ENCODE peak calls at places on chromosomes 6 and 20, in seven cellular contexts. C is fibroblast of lung, D is HepG2, F is GM23248, Z is A673, E is MM.1S, N is hepatocyte. P is an unnamed sample.

GRCh38 chr6:160750276-160750689 is 48.2 kb downstream of the PLG start:
- DNase-seq in C (no peak), D (peak; percentile 18), F (peak; percentile 43), Z (peak; percentile 14), E (no peak), N (peak; percentile 39), P (no peak)

GRCh38 chr6:150478651-150479498 is 110.1 kb downstream of the IYD start:
- DNase-seq in C (no peak), D (no peak), F (no peak), Z (no peak), E (no peak), N (no peak), P (peak; percentile 64)

GRCh38 chr6:137492771-137493217 is 1.4 kb downstream of the OLIG3 start:
- DNase-seq in C (no peak), D (no peak), F (no peak), Z (no peak), E (no peak), N (no peak), P (no peak)

GRCh38 chr6:39465539-39465938 is 143.0 kb upstream of the KCNK16 start:
- DNase-seq in C (no peak), D (no peak), F (no peak), Z (no peak), E (no peak), N (no peak), P (no peak)

GRCh38 chr6:141877275-141877983 is 255.3 kb upstream of the GJE1 start:
- DNase-seq in C (no peak), D (peak; percentile 57), F (no peak), Z (no peak), E (no peak), N (no peak), P (no peak)

GRCh38 chr6:52667572-52667971 is 3.3 kb upstream of the TMEM14A start:
- DNase-seq in C (no peak), D (no peak), F (no peak), Z (no peak), E (peak; percentile 68), N (no peak), P (no peak)

GRCh38 chr20:36203861-36204260 is 32.4 kb upstream of the AAR2 start:
- DNase-seq in C (no peak), D (no peak), F (no peak), Z (no peak), E (no peak), N (no peak), P (no peak)

GRCh38 chr20:3923818-3924217 is 34.6 kb downstream of the PANK2 start:
- DNase-seq in C (peak; percentile 66), D (no peak), F (peak; percentile 82), Z (peak; percentile 58), E (no peak), N (no peak), P (no peak)

GRCh38 chr6:39754493-39755115 is 29.4 kb upstream of the KIF6 start:
- DNase-seq in C (no peak), D (no peak), F (no peak), Z (no peak), E (no peak), N (no peak), P (no peak)

GRCh38 chr6:40727272-40727671 is 140.1 kb upstream of the LRFN2 start:
- DNase-seq in C (no peak), D (no peak), F (no peak), Z (peak; percentile 53), E (no peak), N (no peak), P (no peak)

GRCh38 chr20:40686434-40686882 is 2.6 kb downstream of the MAFB start:
- DNase-seq in C (no peak), D (no peak), F (peak; percentile 32), Z (no peak), E (no peak), N (no peak), P (peak; percentile 16)
- TF ChIP-seq EZH2 in C (no peak), D (no peak), F (no peak), Z (no peak), E (no peak), N (no peak), P (peak; percentile 41)

GRCh38 chr6:26595669-26596269 is 984 bp upstream of the ABT1 start:
- DNase-seq in C (peak; percentile 78), D (peak; percentile 91), F (peak; percentile 92), Z (peak; percentile 96), E (peak; percentile 89), N (peak; percentile 96), P (peak; percentile 88)
- TF ChIP-seq EZH2 in C (no peak), D (no peak), F (no peak), Z (no peak), E (no peak), N (no peak), P (no peak)

DNA sequence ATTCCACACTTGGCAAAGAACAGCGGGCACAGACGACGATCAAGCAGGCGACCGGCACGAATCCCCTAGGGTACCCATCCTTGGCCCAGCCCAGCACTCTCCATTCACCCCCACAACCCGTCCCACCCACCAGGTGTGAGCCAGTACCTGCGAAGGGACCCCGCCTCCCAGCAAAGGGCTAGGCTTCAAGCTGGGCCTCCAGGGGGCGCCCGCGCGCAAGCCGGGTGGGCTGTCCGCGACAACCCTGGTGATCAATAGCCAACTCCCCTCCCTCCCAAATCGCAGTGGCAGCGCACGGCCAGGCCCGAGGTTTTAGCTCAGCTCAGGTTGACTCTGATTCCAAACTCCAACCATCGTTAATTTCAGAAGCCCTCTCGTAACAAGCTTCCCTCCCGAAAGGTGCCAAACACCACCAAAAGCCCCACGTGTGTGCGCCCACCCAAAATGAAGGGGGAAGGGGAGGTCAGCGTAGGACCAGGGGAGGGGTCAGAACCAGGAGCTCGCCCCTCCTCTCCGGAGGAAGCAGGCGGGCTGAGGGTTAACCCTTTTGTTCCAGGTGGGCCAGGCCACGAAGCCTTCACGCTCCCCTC is 2.1 kb downstream of the SALL4 start:
- DNase-seq in C (peak; percentile 23), D (peak; percentile 48), F (peak; percentile 38), Z (peak; percentile 82), E (peak; percentile 41), N (peak; percentile 90), P (peak; percentile 62)
- TF ChIP-seq EZH2 in C (no peak), D (no peak), F (peak; percentile 38), Z (no peak), E (no peak), N (peak; percentile 4), P (no peak)

GRCh38 chr20:59231124-59231804 is 67.6 kb downstream of the ZNF831 start:
- DNase-seq in C (no peak), D (no peak), F (no peak), Z (no peak), E (no peak), N (no peak), P (no peak)
- TF ChIP-seq EZH2 in C (no peak), D (no peak), F (no peak), Z (no peak), E (no peak), N (no peak), P (no peak)

GRCh38 chr20:61765081-61765870 is 300.4 kb downstream of the TAF4 start:
- DNase-seq in C (no peak), D (no peak), F (no peak), Z (no peak), E (no peak), N (no peak), P (no peak)

GRCh38 chr20:61766921-61767610 is 298.6 kb downstream of the TAF4 start:
- DNase-seq in C (no peak), D (no peak), F (no peak), Z (no peak), E (no peak), N (no peak), P (no peak)

GRCh38 chr20:61764471-61765020 is 301.1 kb downstream of the TAF4 start:
- DNase-seq in C (no peak), D (no peak), F (no peak), Z (no peak), E (no peak), N (no peak), P (no peak)

GRCh38 chr20:61767776-61768494 is 297.7 kb downstream of the TAF4 start:
- DNase-seq in C (no peak), D (no peak), F (no peak), Z (no peak), E (no peak), N (no peak), P (no peak)

DNA sequence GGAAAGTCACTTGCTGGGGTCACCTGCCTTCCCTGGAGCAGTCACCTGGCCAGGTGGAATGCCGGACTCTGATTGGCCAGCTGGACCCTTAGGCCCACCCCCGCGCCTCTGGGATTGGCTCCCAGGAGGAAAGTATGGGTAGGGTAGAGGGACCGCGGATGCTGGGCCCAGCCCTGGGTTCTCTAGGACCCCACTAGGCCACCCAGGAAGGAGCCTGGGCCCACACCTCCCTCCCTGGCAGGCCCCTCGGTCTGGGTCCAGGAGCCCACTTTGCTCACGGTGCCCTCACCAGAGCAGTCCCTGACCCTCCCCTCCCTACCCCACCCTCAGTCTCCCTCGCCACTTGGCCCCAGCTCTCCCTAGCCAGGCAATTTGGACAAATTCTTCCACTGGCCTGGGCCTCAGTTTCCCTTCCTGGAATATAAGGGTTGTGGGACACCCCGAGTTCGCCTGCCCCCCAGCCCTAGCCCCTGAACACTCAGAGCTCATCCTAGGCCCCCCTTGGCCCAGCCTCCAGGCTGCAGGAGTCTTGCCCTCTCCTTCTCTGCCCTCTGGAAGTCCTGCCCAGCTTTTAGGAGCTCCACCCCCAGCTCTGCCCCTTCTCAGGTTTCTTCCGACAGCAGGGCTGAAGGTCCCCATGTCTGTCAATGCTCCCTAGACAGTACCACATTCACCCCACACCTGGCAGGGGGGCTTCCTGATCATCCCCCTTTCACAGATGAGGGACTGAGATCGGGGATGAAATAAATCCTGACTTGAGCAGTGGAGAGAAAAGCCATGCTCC is 299.6 kb downstream of the TAF4 start:
- DNase-seq in C (no peak), D (no peak), F (no peak), Z (no peak), E (no peak), N (no peak), P (no peak)
- TF ChIP-seq EZH2 in C (no peak), D (no peak), F (no peak), Z (no peak), E (no peak), N (no peak), P (no peak)

P was measured in endothelial cell of umbilical vein.